ENCODE peak calls at places on chromosome 22, in eight cellular contexts. I is ovary, B is GM12878, N is tibial nerve, D is prostate gland, O is IMR-90, J is testis, M is endothelial cell of umbilical vein. Z is an unnamed sample. For H3K4me1, the result is how much of the 10 kb centered on the place peaks cover.

GRCh38 chr22:28837640-28838039 is 37.3 kb upstream of the XBP1 start:
- DNase-seq in I (no peak), B (no peak), N (no peak), D (no peak), O (no peak), J (no peak), M (no peak), Z (peak)

GRCh38 chr22:16717699-16718558 is 107.3 kb downstream of the XKR3 start:
- DNase-seq in I (no peak), B (no peak), N (no peak), D (no peak), O (no peak), J (peak), M (no peak), Z (peak)

GRCh38 chr22:48803171-48803992 is 1024.3 kb downstream of the BRD1 start:
- DNase-seq in I (peak), B (no peak), N (no peak), D (no peak), O (no peak), J (no peak), M (no peak), Z (peak)

GRCh38 chr22:19291580-19292261 is at the start of gene CLTCL1:
- DNase-seq in I (peak), B (peak), N (peak), D (peak), O (peak), J (peak), M (peak), Z (peak)

GRCh38 chr22:41584881-41585280 is 4.8 kb downstream of the PMM1 start:
- DNase-seq in I (no peak), B (no peak), N (no peak), D (no peak), O (no peak), J (no peak), M (no peak), Z (no peak)

GRCh38 chr22:31136711-31137110 is 3.6 kb downstream of the PLA2G3 start:
- DNase-seq in I (no peak), B (no peak), N (no peak), D (no peak), O (no peak), J (no peak), M (no peak), Z (peak)

GRCh38 chr22:37843746-37844089 is 416 bp downstream of the ANKRD54 start:
- DNase-seq in I (peak), B (no peak), N (no peak), D (peak), O (peak), J (peak), M (no peak), Z (peak)

GRCh38 chr22:43853328-43853931 is 8.9 kb downstream of the SULT4A1 start:
- DNase-seq in I (peak), B (no peak), N (no peak), D (no peak), O (no peak), J (no peak), M (no peak), Z (peak)

GRCh38 chr22:23068096-23068831 is 2.1 kb upstream of the GNAZ start:
- DNase-seq in I (peak), B (no peak), N (no peak), D (no peak), O (no peak), J (no peak), M (no peak), Z (peak)

GRCh38 chr22:50621491-50621880 is 6.5 kb downstream of the ARSA start:
- DNase-seq in I (peak), B (peak), N (no peak), D (no peak), O (no peak), J (no peak), M (no peak), Z (peak)

GRCh38 chr22:27381552-27381951 is 420.0 kb downstream of the MN1 start:
- DNase-seq in I (no peak), B (no peak), N (no peak), D (no peak), O (no peak), J (no peak), M (no peak), Z (no peak)

GRCh38 chr22:37330200-37331033 is 48.1 kb downstream of the CYTH4 start:
- DNase-seq in I (no peak), B (no peak), N (no peak), D (no peak), O (peak), J (peak), M (peak), Z (no peak)

GRCh38 chr22:44029069-44029468 is 5.0 kb downstream of the PARVB start:
- DNase-seq in I (no peak), B (no peak), N (no peak), D (no peak), O (no peak), J (no peak), M (no peak), Z (peak)

GRCh38 chr22:22343603-22344276 is 99.2 kb downstream of the VPREB1 start:
- DNase-seq in I (no peak), B (no peak), N (no peak), D (no peak), O (no peak), J (no peak), M (no peak), Z (no peak)

GRCh38 chr22:50701076-50701419 is 28.4 kb downstream of the SHANK3 start:
- DNase-seq in I (no peak), B (no peak), N (no peak), D (no peak), O (no peak), J (no peak), M (no peak), Z (no peak)

GRCh38 chr22:43275545-43275981 is 67.6 kb downstream of the SCUBE1 start:
- DNase-seq in I (no peak), B (no peak), N (no peak), D (no peak), O (peak), J (no peak), M (peak), Z (no peak)

GRCh38 chr22:49716441-49716840 is 111.2 kb downstream of the BRD1 start:
- DNase-seq in I (no peak), B (no peak), N (no peak), D (no peak), O (no peak), J (no peak), M (no peak), Z (peak)

GRCh38 chr22:43848366-43849171 is 13.7 kb downstream of the SULT4A1 start:
- DNase-seq in I (peak), B (no peak), N (no peak), D (no peak), O (peak), J (peak), M (no peak), Z (peak)

GRCh38 chr22:23835773-23836144 is 3.0 kb downstream of the DERL3 start:
- DNase-seq in I (peak), B (no peak), N (no peak), D (no peak), O (no peak), J (no peak), M (no peak), Z (peak)

GRCh38 chr22:37329239-37330140 is 47.2 kb downstream of the CYTH4 start:
- DNase-seq in I (no peak), B (no peak), N (no peak), D (no peak), O (peak), J (no peak), M (no peak), Z (no peak)

GRCh38 chr22:49290286-49290685 is 537.4 kb downstream of the BRD1 start:
- DNase-seq in I (no peak), B (no peak), N (no peak), D (no peak), O (no peak), J (peak), M (no peak), Z (peak)

GRCh38 chr22:49909476-49910205 is 8.6 kb downstream of the ALG12 start:
- DNase-seq in I (no peak), B (no peak), N (no peak), D (no peak), O (no peak), J (no peak), M (no peak), Z (no peak)

GRCh38 chr22:33006220-33006954 is 51.8 kb downstream of the SYN3 start:
- DNase-seq in I (no peak), B (no peak), N (no peak), D (no peak), O (no peak), J (no peak), M (no peak), Z (peak)

GRCh38 chr22:20027966-20028854 is 7.3 kb downstream of the TANGO2 start:
- DNase-seq in I (no peak), B (no peak), N (no peak), D (no peak), O (no peak), J (no peak), M (peak), Z (peak)

GRCh38 chr22:39153220-39153860 is 860 bp upstream of the CBX7 start:
- DNase-seq in I (no peak), B (no peak), N (no peak), D (no peak), O (no peak), J (no peak), M (no peak), Z (no peak)

GRCh38 chr22:39152024-39152510 is 413 bp downstream of the CBX7 start:
- DNase-seq in I (no peak), B (no peak), N (no peak), D (no peak), O (no peak), J (no peak), M (no peak), Z (no peak)

GRCh38 chr22:39150848-39151215 is 1.6 kb downstream of the CBX7 start:
- DNase-seq in I (no peak), B (no peak), N (no peak), D (no peak), O (no peak), J (no peak), M (no peak), Z (peak)

GRCh38 chr22:39151329-39151975 is 1.0 kb downstream of the CBX7 start:
- DNase-seq in I (peak), B (no peak), N (no peak), D (no peak), O (no peak), J (no peak), M (no peak), Z (peak)

DNA sequence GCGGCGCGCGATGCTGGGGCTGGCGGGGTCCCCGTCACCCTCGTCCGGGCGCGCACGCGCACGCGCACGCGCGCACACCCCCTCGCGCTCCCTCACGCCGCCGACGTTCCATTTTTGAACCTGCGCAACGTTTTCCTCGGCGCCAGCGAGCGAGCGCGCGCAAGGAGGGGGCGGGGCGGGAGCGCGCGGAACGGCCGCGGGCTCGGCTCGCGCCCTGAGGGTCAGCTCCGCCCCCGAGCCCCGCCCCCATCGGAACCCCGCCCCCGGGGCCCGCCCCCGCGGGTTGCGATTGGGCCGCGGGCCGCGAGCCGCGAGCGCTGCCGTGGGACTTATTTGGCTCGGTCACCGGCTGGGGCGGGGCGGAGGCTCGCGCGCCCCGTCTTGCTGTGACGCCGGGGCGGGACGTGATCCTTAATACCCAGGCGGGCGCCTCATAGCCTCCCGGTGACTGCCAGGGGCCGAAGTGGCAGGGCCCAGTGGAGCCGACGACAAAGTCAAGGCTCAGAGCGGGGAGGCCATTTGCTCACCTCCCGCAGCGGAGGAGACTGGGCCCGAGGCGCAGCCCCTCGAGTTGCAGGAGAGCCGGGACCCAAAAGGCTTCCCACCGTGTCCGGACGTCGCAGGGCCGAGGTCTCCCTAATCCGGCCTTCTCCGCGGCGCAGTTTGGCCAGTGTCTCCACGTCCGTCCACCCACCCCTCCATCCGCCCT is at the start of gene CBX7:
- DNase-seq in I (peak), B (peak), N (peak), D (peak), O (peak), J (peak), M (peak), Z (peak)
- TF ChIP-seq POLR2A in I (peak), B (peak), N (peak), D (peak), O (no peak), J (peak), M (no peak), Z (peak)

DNA sequence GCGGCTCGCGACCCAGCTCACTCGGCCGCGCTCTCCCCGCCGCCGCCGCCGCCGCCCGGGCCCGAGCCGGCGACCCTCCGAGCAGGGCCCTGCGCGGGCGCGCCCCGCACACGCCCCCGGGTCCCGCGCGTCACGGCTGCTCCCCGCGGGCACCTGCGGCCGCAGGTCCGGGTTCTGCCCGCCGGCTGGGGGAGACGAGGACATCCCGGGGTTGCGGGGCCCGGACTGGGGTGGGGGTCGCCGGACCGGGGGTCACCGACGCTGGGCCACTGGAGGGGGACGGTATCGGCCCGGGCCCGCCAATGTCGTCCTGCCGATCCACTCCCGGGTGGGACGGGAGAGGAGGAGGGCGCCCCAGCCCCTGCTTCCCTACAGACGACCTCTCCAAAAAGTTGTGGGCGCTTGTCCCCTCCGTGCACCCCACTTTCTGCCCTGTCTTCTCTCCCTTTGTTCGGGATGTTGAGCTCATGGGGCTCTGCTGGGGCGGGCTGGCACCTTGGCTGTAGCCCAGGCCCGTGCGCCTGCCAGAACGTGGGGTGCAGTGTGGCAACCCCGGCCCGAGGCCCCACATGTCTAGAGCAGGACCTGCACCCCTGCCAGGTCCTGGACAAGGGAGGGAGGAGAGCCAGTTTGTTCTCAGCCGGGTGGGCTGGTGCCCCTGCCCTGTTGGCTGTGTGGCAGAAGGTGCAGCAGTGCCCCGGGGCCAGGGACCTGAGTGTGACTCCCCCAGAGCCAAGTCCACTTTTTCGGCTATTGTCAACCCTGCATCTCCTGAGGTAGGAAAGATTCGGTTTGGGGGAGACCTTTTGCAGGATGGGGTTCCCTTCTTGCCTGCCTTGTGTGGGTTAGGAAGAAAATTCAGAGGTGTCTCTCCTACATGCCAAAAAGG is 40.2 kb upstream of the CELSR1 start:
- DNase-seq in I (peak), B (no peak), N (no peak), D (no peak), O (no peak), J (no peak), M (no peak), Z (peak)
- H3K4me1 ChIP-seq in I (under half), B (under half), N (under half), D (under half), O (under half), J (under half), M (under half), Z (half or more)

GRCh38 chr22:46087336-46087690 is 63.0 kb upstream of the PPARA start:
- DNase-seq in I (no peak), B (no peak), N (no peak), D (no peak), O (no peak), J (no peak), M (no peak), Z (no peak)
- H3K4me3 ChIP-seq in I (peak), B (no peak), N (peak), D (no peak), O (no peak), J (no peak), M (no peak), Z (no peak)

GRCh38 chr22:36162127-36163034 is 1.8 kb upstream of the APOL3 start:
- DNase-seq in I (no peak), B (peak), N (no peak), D (no peak), O (no peak), J (no peak), M (no peak), Z (no peak)
- TF ChIP-seq POLR2A in I (no peak), B (no peak), N (no peak), D (no peak), O (no peak), J (no peak), M (no peak), Z (no peak)

Z was measured in spleen.